ENCODE peak calls at places on chromosomes 7 and 10, in five cellular contexts. Q is HFFc6, W is dermis microvascular lymphatic vessel endothelial cell, K is GM06990, N is KBM-7. X is an unnamed sample.

GRCh38 chr10:17175551-17175950 is 25.9 kb downstream of the TRDMT1 start:
- DNase-seq in Q (peak; percentile 15), W (no peak), K (no peak), N (no peak), X (peak; percentile 60)

GRCh38 chr7:117780832-117781231 is 92.4 kb downstream of the CTTNBP2 start:
- DNase-seq in Q (no peak), W (no peak), K (no peak), N (no peak), X (peak; percentile 4)

GRCh38 chr10:132208489-132209050 is 21.8 kb downstream of the DPYSL4 start:
- DNase-seq in Q (no peak), W (no peak), K (no peak), N (no peak), X (no peak)

GRCh38 chr7:69780377-69780776 is 182.1 kb downstream of the AUTS2 start:
- DNase-seq in Q (no peak), W (no peak), K (no peak), N (no peak), X (no peak)

GRCh38 chr10:52740913-52741675 is 31.5 kb downstream of the MBL2 start:
- DNase-seq in Q (peak; percentile 14), W (peak; percentile 20), K (no peak), N (peak; percentile 71), X (peak; percentile 60)

GRCh38 chr10:44906476-44906875 is 4.7 kb upstream of the TMEM72 start:
- DNase-seq in Q (no peak), W (no peak), K (no peak), N (no peak), X (no peak)

GRCh38 chr7:133052357-133052756 is 29.5 kb downstream of the CHCHD3 start:
- DNase-seq in Q (peak; percentile 12), W (no peak), K (no peak), N (no peak), X (no peak)

GRCh38 chr10:5090551-5090950 is 3.7 kb upstream of the AKR1C3 start:
- DNase-seq in Q (no peak), W (no peak), K (no peak), N (no peak), X (no peak)

GRCh38 chr10:7354330-7355047 is 56.3 kb downstream of the SFMBT2 start:
- DNase-seq in Q (no peak), W (peak; percentile 29), K (no peak), N (peak; percentile 4), X (no peak)

GRCh38 chr10:22712246-22712958 is 2.0 kb downstream of the PIP4K2A start:
- DNase-seq in Q (peak; percentile 36), W (no peak), K (no peak), N (no peak), X (peak; percentile 49)

GRCh38 chr10:97297556-97298222 is 5.3 kb upstream of the ARHGAP19 start:
- DNase-seq in Q (no peak), W (no peak), K (no peak), N (no peak), X (no peak)

GRCh38 chr10:17074548-17074860 is 55.1 kb downstream of the CUBN start:
- DNase-seq in Q (peak; percentile 56), W (no peak), K (no peak), N (no peak), X (peak; percentile 43)

GRCh38 chr7:101990811-101991418 is 173.5 kb downstream of the CUX1 start:
- DNase-seq in Q (no peak), W (no peak), K (peak; percentile 80), N (no peak), X (no peak)

GRCh38 chr10:86388119-86388704 is 21.6 kb upstream of the GRID1 start:
- DNase-seq in Q (no peak), W (no peak), K (no peak), N (no peak), X (no peak)

GRCh38 chr10:112658900-112659328 is 211.9 kb downstream of the VTI1A start:
- DNase-seq in Q (no peak), W (no peak), K (no peak), N (no peak), X (no peak)

GRCh38 chr7:66150471-66150870 is 35.8 kb downstream of the CRCP start:
- DNase-seq in Q (peak; percentile 38), W (no peak), K (no peak), N (no peak), X (peak; percentile 67)

GRCh38 chr10:30701471-30702173 is 72.1 kb upstream of the LYZL2 start:
- DNase-seq in Q (peak; percentile 45), W (no peak), K (peak; percentile 76), N (peak; percentile 58), X (no peak)

GRCh38 chr10:115045516-115045915 is 47.6 kb upstream of the ATRNL1 start:
- DNase-seq in Q (no peak), W (no peak), K (no peak), N (no peak), X (no peak)

GRCh38 chr10:17022898-17023297 is 106.7 kb downstream of the CUBN start:
- DNase-seq in Q (no peak), W (no peak), K (no peak), N (no peak), X (no peak)

GRCh38 chr7:143410523-143411004 is 1.9 kb upstream of the EPHA1 start:
- DNase-seq in Q (no peak), W (no peak), K (no peak), N (peak; percentile 69), X (no peak)

GRCh38 chr10:131421381-131421780 is 109.9 kb upstream of the TCERG1L start:
- DNase-seq in Q (no peak), W (no peak), K (no peak), N (no peak), X (no peak)

GRCh38 chr10:72659694-72660093 is 32.2 kb upstream of the MCU start:
- DNase-seq in Q (no peak), W (no peak), K (no peak), N (no peak), X (no peak)

GRCh38 chr7:25238056-25238745 is 9.9 kb upstream of the NPVF start:
- DNase-seq in Q (no peak), W (no peak), K (no peak), N (no peak), X (no peak)

GRCh38 chr7:35380739-35381224 is 126.9 kb upstream of the TBX20 start:
- DNase-seq in Q (no peak), W (no peak), K (no peak), N (peak; percentile 57), X (no peak)

GRCh38 chr7:117269895-117270294 is 53.0 kb downstream of the WNT2 start:
- DNase-seq in Q (peak; percentile 93), W (no peak), K (no peak), N (no peak), X (peak; percentile 50)

GRCh38 chr7:141511370-141512335 is 39.6 kb upstream of the AGK start:
- DNase-seq in Q (no peak), W (no peak), K (no peak), N (no peak), X (no peak)

GRCh38 chr10:49418053-49418326 is 22.1 kb upstream of the DRGX start:
- DNase-seq in Q (no peak), W (no peak), K (no peak), N (no peak), X (no peak)

X was measured in AG08395.